ENCODE peak calls at places on chromosomes 16 and 17, in seven cellular contexts. One of them, this sample, is unnamed.

GRCh38 chr16:70730016-70730415 is 44.2 kb upstream of the MTSS2 start:
- DNase-seq in activated effector memory CD4-positive, alpha-beta T cell treated with Interleukin-2 at 50 U/mL for 16 hours: no peak
- DNase-seq in Right ventricle myocardium superior: no peak
- DNase-seq in omental fat pad: no peak
- DNase-seq in progenitor cell of endocrine pancreas: no peak
- DNase-seq in PC-3: no peak
- DNase-seq in substantia nigra: no peak
- DNase-seq in this sample: peak

GRCh38 chr17:50935201-50936124 is 69.3 kb upstream of the TOB1 start:
- DNase-seq in activated effector memory CD4-positive, alpha-beta T cell treated with Interleukin-2 at 50 U/mL for 16 hours: no peak
- DNase-seq in Right ventricle myocardium superior: peak
- DNase-seq in omental fat pad: no peak
- DNase-seq in progenitor cell of endocrine pancreas: no peak
- DNase-seq in PC-3: peak
- DNase-seq in substantia nigra: peak
- DNase-seq in this sample: peak

GRCh38 chr17:82876149-82876548 is 36.3 kb upstream of the ZNF750 start:
- DNase-seq in activated effector memory CD4-positive, alpha-beta T cell treated with Interleukin-2 at 50 U/mL for 16 hours: no peak
- DNase-seq in Right ventricle myocardium superior: no peak
- DNase-seq in omental fat pad: no peak
- DNase-seq in progenitor cell of endocrine pancreas: no peak
- DNase-seq in PC-3: no peak
- DNase-seq in substantia nigra: no peak
- DNase-seq in this sample: no peak

GRCh38 chr16:66486199-66486772 is 59.2 kb downstream of the BEAN1 start:
- DNase-seq in activated effector memory CD4-positive, alpha-beta T cell treated with Interleukin-2 at 50 U/mL for 16 hours: no peak
- DNase-seq in Right ventricle myocardium superior: no peak
- DNase-seq in omental fat pad: no peak
- DNase-seq in progenitor cell of endocrine pancreas: no peak
- DNase-seq in PC-3: no peak
- DNase-seq in substantia nigra: no peak
- DNase-seq in this sample: no peak

GRCh38 chr17:39597372-39598046 is 10.2 kb downstream of the NEUROD2 start:
- DNase-seq in activated effector memory CD4-positive, alpha-beta T cell treated with Interleukin-2 at 50 U/mL for 16 hours: no peak
- DNase-seq in Right ventricle myocardium superior: no peak
- DNase-seq in omental fat pad: no peak
- DNase-seq in progenitor cell of endocrine pancreas: no peak
- DNase-seq in PC-3: no peak
- DNase-seq in substantia nigra: peak
- DNase-seq in this sample: no peak

GRCh38 chr17:19534562-19535149 is 1.0 kb downstream of the SLC47A1 start:
- DNase-seq in activated effector memory CD4-positive, alpha-beta T cell treated with Interleukin-2 at 50 U/mL for 16 hours: no peak
- DNase-seq in Right ventricle myocardium superior: no peak
- DNase-seq in omental fat pad: no peak
- DNase-seq in progenitor cell of endocrine pancreas: no peak
- DNase-seq in PC-3: no peak
- DNase-seq in substantia nigra: no peak
- DNase-seq in this sample: no peak

GRCh38 chr16:87789437-87790277 is 23.9 kb upstream of the KLHDC4 start:
- DNase-seq in activated effector memory CD4-positive, alpha-beta T cell treated with Interleukin-2 at 50 U/mL for 16 hours: no peak
- DNase-seq in Right ventricle myocardium superior: no peak
- DNase-seq in omental fat pad: no peak
- DNase-seq in progenitor cell of endocrine pancreas: no peak
- DNase-seq in PC-3: peak
- DNase-seq in substantia nigra: no peak
- DNase-seq in this sample: no peak

GRCh38 chr16:50071075-50071671 is 5.4 kb downstream of the HEATR3 start:
- DNase-seq in activated effector memory CD4-positive, alpha-beta T cell treated with Interleukin-2 at 50 U/mL for 16 hours: no peak
- DNase-seq in Right ventricle myocardium superior: no peak
- DNase-seq in omental fat pad: no peak
- DNase-seq in progenitor cell of endocrine pancreas: no peak
- DNase-seq in PC-3: no peak
- DNase-seq in substantia nigra: no peak
- DNase-seq in this sample: no peak

GRCh38 chr17:43356999-43357398 is 41.8 kb upstream of the ARL4D start:
- DNase-seq in activated effector memory CD4-positive, alpha-beta T cell treated with Interleukin-2 at 50 U/mL for 16 hours: no peak
- DNase-seq in Right ventricle myocardium superior: no peak
- DNase-seq in omental fat pad: no peak
- DNase-seq in progenitor cell of endocrine pancreas: no peak
- DNase-seq in PC-3: peak
- DNase-seq in substantia nigra: no peak
- DNase-seq in this sample: no peak

GRCh38 chr17:8857919-8858318 is 9.6 kb downstream of the PIK3R6 start:
- DNase-seq in activated effector memory CD4-positive, alpha-beta T cell treated with Interleukin-2 at 50 U/mL for 16 hours: no peak
- DNase-seq in Right ventricle myocardium superior: no peak
- DNase-seq in omental fat pad: no peak
- DNase-seq in progenitor cell of endocrine pancreas: no peak
- DNase-seq in PC-3: no peak
- DNase-seq in substantia nigra: no peak
- DNase-seq in this sample: no peak

GRCh38 chr16:70432800-70433455 is 6.0 kb downstream of the ST3GAL2 start:
- DNase-seq in activated effector memory CD4-positive, alpha-beta T cell treated with Interleukin-2 at 50 U/mL for 16 hours: no peak
- DNase-seq in Right ventricle myocardium superior: peak
- DNase-seq in omental fat pad: no peak
- DNase-seq in progenitor cell of endocrine pancreas: no peak
- DNase-seq in PC-3: no peak
- DNase-seq in substantia nigra: peak
- DNase-seq in this sample: no peak

GRCh38 chr17:50638851-50639767 is 4.4 kb downstream of the ABCC3 start:
- DNase-seq in activated effector memory CD4-positive, alpha-beta T cell treated with Interleukin-2 at 50 U/mL for 16 hours: no peak
- DNase-seq in Right ventricle myocardium superior: peak
- DNase-seq in omental fat pad: peak
- DNase-seq in progenitor cell of endocrine pancreas: no peak
- DNase-seq in PC-3: peak
- DNase-seq in substantia nigra: peak
- DNase-seq in this sample: peak

GRCh38 chr17:79989106-79989835 is 46.4 kb downstream of the TBC1D16 start:
- DNase-seq in activated effector memory CD4-positive, alpha-beta T cell treated with Interleukin-2 at 50 U/mL for 16 hours: no peak
- DNase-seq in Right ventricle myocardium superior: no peak
- DNase-seq in omental fat pad: no peak
- DNase-seq in progenitor cell of endocrine pancreas: no peak
- DNase-seq in PC-3: no peak
- DNase-seq in substantia nigra: no peak
- DNase-seq in this sample: no peak